ENCODE peak calls at places on chromosomes 5 and 9, in seven cellular contexts. U is ovary, V is cardiac muscle cell, T is H1, J is uterus, A is fibroblast of lung, W is A549. S is an unnamed sample.

GRCh38 chr9:79408617-79409016 is 163.1 kb upstream of the TLE4 start:
- DNase-seq in U (no peak), V (no peak), T (no peak), J (no peak), A (no peak), W (no peak), S (no peak)

GRCh38 chr5:147578228-147579024 is 68.6 kb upstream of the DPYSL3 start:
- DNase-seq in U (no peak), V (peak; percentile 82), T (no peak), J (no peak), A (peak; percentile 78), W (peak; percentile 58), S (no peak)

GRCh38 chr5:44875661-44876250 is 67.0 kb downstream of the MRPS30 start:
- DNase-seq in U (no peak), V (no peak), T (no peak), J (no peak), A (peak; percentile 74), W (peak; percentile 78), S (no peak)

GRCh38 chr5:156595132-156595787 is 254.8 kb upstream of the PPP1R2B start:
- DNase-seq in U (no peak), V (peak; percentile 3), T (no peak), J (peak; percentile 62), A (peak; percentile 38), W (no peak), S (no peak)

GRCh38 chr5:1246711-1247431 is 21.7 kb downstream of the SLC6A18 start:
- DNase-seq in U (peak; percentile 55), V (peak; percentile 43), T (peak; percentile 33), J (no peak), A (no peak), W (peak; percentile 49), S (no peak)

GRCh38 chr9:138077126-138077525 is 199.5 kb downstream of the CACNA1B start:
- DNase-seq in U (no peak), V (no peak), T (no peak), J (peak; percentile 7), A (no peak), W (no peak), S (no peak)

GRCh38 chr5:81313686-81314085 is 12.3 kb downstream of the ZCCHC9 start:
- DNase-seq in U (no peak), V (no peak), T (no peak), J (no peak), A (no peak), W (no peak), S (no peak)

GRCh38 chr5:10145922-10146321 is 103.8 kb downstream of the ATPSCKMT start:
- DNase-seq in U (no peak), V (peak; percentile 68), T (no peak), J (no peak), A (peak; percentile 61), W (peak; percentile 66), S (no peak)

GRCh38 chr9:81620009-81620405 is 69.3 kb downstream of the TLE1 start:
- DNase-seq in U (no peak), V (no peak), T (no peak), J (no peak), A (no peak), W (no peak), S (no peak)

GRCh38 chr5:142215915-142216681 is 107.5 kb downstream of the NDFIP1 start:
- DNase-seq in U (peak; percentile 64), V (peak; percentile 98), T (no peak), J (peak; percentile 74), A (peak; percentile 98), W (peak; percentile 65), S (no peak)

GRCh38 chr9:109497193-109498165 is 628 bp downstream of the PTPN3 start:
- DNase-seq in U (no peak), V (no peak), T (no peak), J (no peak), A (no peak), W (peak; percentile 49), S (no peak)

GRCh38 chr9:33797837-33798236 is 2.5 kb downstream of the PRSS3 start:
- DNase-seq in U (no peak), V (no peak), T (no peak), J (no peak), A (no peak), W (no peak), S (no peak)

GRCh38 chr9:24986331-24986730 is 440.6 kb upstream of the IZUMO3 start:
- DNase-seq in U (no peak), V (no peak), T (no peak), J (no peak), A (no peak), W (no peak), S (no peak)

GRCh38 chr9:69324549-69325401 is at the start of gene ENTREP1:
- DNase-seq in U (peak; percentile 80), V (peak; percentile 39), T (no peak), J (peak; percentile 43), A (peak; percentile 19), W (peak; percentile 51), S (no peak)

GRCh38 chr9:74138182-74138581 is 359.0 kb upstream of the RORB start:
- DNase-seq in U (no peak), V (no peak), T (no peak), J (no peak), A (no peak), W (no peak), S (no peak)

GRCh38 chr5:141338538-141339306 is at the start of gene PCDHGA2:
- DNase-seq in U (no peak), V (peak; percentile 66), T (no peak), J (no peak), A (peak; percentile 65), W (peak; percentile 74), S (no peak)

GRCh38 chr5:74581988-74582365 is 58.6 kb downstream of the ENC1 start:
- DNase-seq in U (no peak), V (no peak), T (no peak), J (no peak), A (no peak), W (no peak), S (no peak)

GRCh38 chr5:9667906-9668305 is 37.8 kb upstream of the TAS2R1 start:
- DNase-seq in U (no peak), V (no peak), T (no peak), J (no peak), A (no peak), W (no peak), S (no peak)

GRCh38 chr5:82414043-82414393 is 135.9 kb upstream of the RPS23 start:
- DNase-seq in U (no peak), V (no peak), T (no peak), J (no peak), A (no peak), W (no peak), S (no peak)

GRCh38 chr5:22889714-22890113 is 36.6 kb upstream of the CDH12 start:
- DNase-seq in U (no peak), V (no peak), T (no peak), J (no peak), A (peak; percentile 47), W (no peak), S (no peak)

GRCh38 chr5:139395844-139396640 is 1.1 kb upstream of the PROB1 start:
- DNase-seq in U (no peak), V (no peak), T (no peak), J (no peak), A (no peak), W (no peak), S (no peak)

GRCh38 chr5:178106086-178106485 is 7.2 kb upstream of the N4BP3 start:
- DNase-seq in U (no peak), V (no peak), T (no peak), J (no peak), A (no peak), W (no peak), S (no peak)

GRCh38 chr5:157540707-157541451 is 34.7 kb downstream of the ADAM19 start:
- DNase-seq in U (no peak), V (peak; percentile 86), T (no peak), J (peak; percentile 55), A (peak; percentile 71), W (no peak), S (no peak)

DNA sequence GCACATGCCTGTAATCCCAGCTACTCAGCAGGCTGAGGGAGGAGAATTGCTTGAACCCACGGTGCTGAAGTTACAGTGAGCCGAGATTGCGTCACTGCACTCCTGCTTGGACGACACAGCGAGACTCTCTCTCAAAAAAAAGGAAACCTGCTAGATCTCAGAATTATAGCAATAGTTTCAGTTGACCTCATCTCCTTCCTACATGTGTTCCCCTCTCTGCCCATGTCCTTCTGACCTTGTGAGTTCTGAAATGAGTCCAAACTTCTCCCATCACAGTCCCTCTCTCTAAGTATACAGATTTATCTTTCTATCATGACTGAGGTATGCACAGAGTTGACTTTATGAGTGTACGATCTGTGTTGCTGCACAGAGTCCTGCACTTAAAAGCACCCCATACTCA is 44.6 kb upstream of the SHOC1 start:
- DNase-seq in U (no peak), V (peak; percentile 71), T (no peak), J (peak; percentile 32), A (peak; percentile 63), W (no peak), S (no peak)
- H3K27ac ChIP-seq in U (no peak overlapping the region), V (no peak overlapping the region), T (no peak overlapping the region), J (no peak overlapping the region), A (peak overlapping the region; percentile 46), W (no peak overlapping the region), S (no peak overlapping the region)

GRCh38 chr9:4541281-4541680 is 51.0 kb downstream of the SLC1A1 start:
- DNase-seq in U (no peak), V (no peak), T (no peak), J (no peak), A (no peak), W (no peak), S (no peak)
- H3K27ac ChIP-seq in U (no peak overlapping the region), V (no peak overlapping the region), T (no peak overlapping the region), J (no peak overlapping the region), A (no peak overlapping the region), W (no peak overlapping the region), S (no peak overlapping the region)

GRCh38 chr9:130053504-130054427 is at the start of gene GPR107:
- DNase-seq in U (peak; percentile 89), V (peak; percentile 79), T (no peak), J (peak; percentile 82), A (peak; percentile 64), W (peak; percentile 67), S (peak; percentile 79)

GRCh38 chr9:130053109-130053503 is 600 bp upstream of the GPR107 start:
- DNase-seq in U (no peak), V (no peak), T (no peak), J (no peak), A (no peak), W (no peak), S (no peak)

GRCh38 chr9:130049431-130050210 is 4.1 kb upstream of the GPR107 start:
- DNase-seq in U (no peak), V (no peak), T (no peak), J (no peak), A (no peak), W (no peak), S (no peak)

GRCh38 chr9:130050472-130050871 is 3.2 kb upstream of the GPR107 start:
- DNase-seq in U (no peak), V (no peak), T (no peak), J (no peak), A (no peak), W (no peak), S (no peak)

DNA sequence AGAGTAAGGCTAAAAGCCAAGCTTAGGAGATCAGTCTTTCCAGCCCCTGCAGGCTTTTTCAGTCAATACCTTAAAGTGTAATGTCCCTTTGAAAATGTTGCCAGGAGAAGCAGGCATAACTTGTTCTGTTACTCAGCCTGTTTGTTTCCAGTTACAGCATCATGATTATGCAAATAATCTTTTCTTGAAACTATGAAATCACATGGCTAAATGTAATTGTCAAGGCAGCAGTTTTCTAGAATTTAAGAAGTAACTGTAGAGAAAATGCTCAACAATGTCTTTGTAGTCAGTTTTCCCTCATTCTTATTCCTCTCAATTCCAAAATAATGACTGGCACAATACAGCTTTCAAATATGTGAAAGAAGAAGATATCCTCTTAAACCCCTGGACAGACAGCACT is 1.9 kb upstream of the GPR107 start:
- DNase-seq in U (no peak), V (no peak), T (no peak), J (no peak), A (no peak), W (no peak), S (no peak)
- H3K27ac ChIP-seq in U (no peak overlapping the region), V (no peak overlapping the region), T (no peak overlapping the region), J (no peak overlapping the region), A (no peak overlapping the region), W (no peak overlapping the region), S (no peak overlapping the region)

GRCh38 chr5:168317521-168318147 is 26.2 kb downstream of the WWC1 start:
- DNase-seq in U (no peak), V (peak; percentile 98), T (no peak), J (no peak), A (peak; percentile 98), W (peak; percentile 98), S (no peak)
- H3K27ac ChIP-seq in U (no peak overlapping the region), V (no peak overlapping the region), T (no peak overlapping the region), J (no peak overlapping the region), A (peak overlapping the region; percentile 92), W (peak overlapping the region; percentile 98), S (peak overlapping the region; percentile 68)

S was measured in caudate nucleus.